ENCODE peak calls at places on chromosomes 7 and 10, in six cellular contexts. A is spleen; F is H9; B is CD8-positive, alpha-beta T cell; Z is H1; E is epithelial cell of esophagus. P is an unnamed sample.

GRCh38 chr7:92723978-92724377 is 112.4 kb downstream of the CDK6 start:
- DNase-seq in A (no peak), F (peak), B (no peak), Z (no peak), E (no peak), P (no peak)

GRCh38 chr7:139696547-139696946 is 81.3 kb downstream of the HIPK2 start:
- DNase-seq in A (no peak), F (no peak), B (no peak), Z (no peak), E (no peak), P (no peak)

GRCh38 chr7:33692956-33693355 is 212.4 kb upstream of the BMPER start:
- DNase-seq in A (no peak), F (no peak), B (no peak), Z (no peak), E (peak), P (no peak)

GRCh38 chr7:105934577-105935185 is 28.4 kb upstream of the CDHR3 start:
- DNase-seq in A (no peak), F (peak), B (no peak), Z (no peak), E (no peak), P (peak)

GRCh38 chr10:103580422-103580821 is 86.9 kb downstream of the NEURL1 start:
- DNase-seq in A (no peak), F (no peak), B (no peak), Z (no peak), E (no peak), P (no peak)

GRCh38 chr10:21524526-21525366 is 736 bp downstream of the SKIDA1 start:
- DNase-seq in A (no peak), F (no peak), B (no peak), Z (peak), E (peak), P (no peak)

GRCh38 chr7:121313220-121313792 is 15.5 kb upstream of the WNT16 start:
- DNase-seq in A (no peak), F (no peak), B (no peak), Z (no peak), E (peak), P (no peak)

GRCh38 chr10:26739087-26739631 is 41.7 kb downstream of the PDSS1 start:
- DNase-seq in A (no peak), F (no peak), B (no peak), Z (no peak), E (no peak), P (no peak)

GRCh38 chr7:126702242-126703016 is 550.3 kb downstream of the GRM8 start:
- DNase-seq in A (no peak), F (no peak), B (no peak), Z (no peak), E (no peak), P (no peak)

GRCh38 chr7:97732567-97733275 is 835 bp downstream of the TAC1 start:
- DNase-seq in A (no peak), F (peak), B (no peak), Z (no peak), E (peak), P (no peak)

GRCh38 chr7:73912223-73912622 is 51.3 kb downstream of the TMEM270 start:
- DNase-seq in A (no peak), F (no peak), B (no peak), Z (no peak), E (no peak), P (no peak)

GRCh38 chr7:134705716-134706115 is 59.1 kb downstream of the BPGM start:
- DNase-seq in A (no peak), F (no peak), B (no peak), Z (no peak), E (no peak), P (no peak)

GRCh38 chr10:60955957-60956425 is 12.0 kb upstream of the RHOBTB1 start:
- DNase-seq in A (no peak), F (no peak), B (no peak), Z (no peak), E (peak), P (no peak)

GRCh38 chr10:48511066-48511854 is 93.6 kb downstream of the ARHGAP22 start:
- DNase-seq in A (peak), F (peak), B (no peak), Z (peak), E (no peak), P (no peak)

GRCh38 chr7:2260820-2261219 is 18.8 kb downstream of the NUDT1 start:
- DNase-seq in A (no peak), F (no peak), B (no peak), Z (no peak), E (peak), P (no peak)

GRCh38 chr10:126849646-126850045 is 55.6 kb upstream of the DOCK1 start:
- DNase-seq in A (no peak), F (no peak), B (no peak), Z (peak), E (no peak), P (no peak)

GRCh38 chr10:30639946-30640786 is 10.6 kb upstream of the LYZL2 start:
- DNase-seq in A (no peak), F (no peak), B (no peak), Z (no peak), E (peak), P (no peak)

GRCh38 chr7:139494835-139495568 is 11.5 kb upstream of the KLRG2 start:
- DNase-seq in A (no peak), F (no peak), B (no peak), Z (no peak), E (no peak), P (no peak)

GRCh38 chr7:106313456-106313891 is 28.7 kb upstream of the NAMPT start:
- DNase-seq in A (no peak), F (no peak), B (no peak), Z (no peak), E (peak), P (no peak)

DNA sequence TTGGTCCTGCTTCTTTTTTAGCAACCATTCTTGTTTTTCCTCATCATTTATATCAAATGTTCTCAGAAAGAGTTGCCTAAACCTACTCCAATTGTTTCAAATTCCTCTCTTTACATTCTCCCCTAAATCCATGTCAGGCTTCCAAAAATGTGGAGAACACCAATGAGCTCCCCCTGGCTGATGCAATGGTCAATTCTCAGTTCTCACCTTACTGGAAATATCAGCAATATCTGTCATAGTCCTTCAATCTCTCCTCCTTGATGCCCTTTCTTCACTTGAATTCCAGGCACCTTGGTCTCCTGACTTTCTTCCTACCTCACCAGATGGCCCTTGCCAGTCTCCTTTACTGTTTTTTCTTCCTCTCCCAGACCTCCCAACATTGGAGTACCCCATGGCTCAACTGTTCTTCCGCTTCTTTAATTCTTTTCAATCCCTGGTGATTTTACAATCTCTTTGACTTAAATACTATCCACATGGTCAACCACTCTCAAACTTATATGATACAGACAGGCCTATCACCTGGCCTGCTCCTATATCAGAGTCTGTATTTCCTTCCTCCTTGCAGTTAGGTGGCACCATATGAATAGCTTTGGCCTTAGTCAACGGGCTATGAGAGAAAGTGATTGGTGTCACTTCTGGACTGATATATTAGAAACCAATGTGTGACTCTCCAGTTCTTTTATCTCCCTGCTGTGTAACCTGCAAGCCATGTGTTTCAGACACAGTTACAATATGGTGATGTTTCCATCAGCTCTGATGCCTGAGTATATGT is 47.4 kb upstream of the CAV2 start:
- DNase-seq in A (no peak), F (no peak), B (no peak), Z (no peak), E (no peak), P (no peak)
- TF ChIP-seq CTCF in A (no peak), F (peak), B (no peak), Z (no peak), E (no peak), P (no peak)

GRCh38 chr10:87863102-87863943 is at the start of the genes KLLN and PTEN:
- DNase-seq in A (peak), F (peak), B (peak), Z (peak), E (peak), P (peak)
- TF ChIP-seq CTCF in A (no peak), F (no peak), B (no peak), Z (no peak), E (no peak), P (no peak)

DNA sequence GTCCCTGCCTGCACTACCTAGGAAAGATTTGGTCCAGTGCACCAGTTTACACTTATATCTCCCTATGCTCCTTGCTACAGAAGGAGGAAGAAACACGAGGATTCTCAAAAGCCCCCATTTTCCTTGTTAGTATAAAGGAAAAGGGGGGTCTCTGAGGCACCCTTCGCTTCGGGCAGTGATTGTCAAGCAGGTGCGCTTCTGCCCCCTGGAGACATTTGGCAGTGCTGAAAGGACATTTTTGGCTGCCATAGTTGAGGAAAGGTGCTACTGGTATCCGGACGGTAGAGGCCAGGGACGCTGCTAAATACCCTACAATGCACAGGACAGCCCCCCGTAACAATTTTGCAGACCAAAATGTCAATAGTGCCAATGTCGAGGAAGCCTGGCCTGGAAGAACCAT is 193.7 kb downstream of the GFRA1 start:
- DNase-seq in A (no peak), F (no peak), B (no peak), Z (no peak), E (no peak), P (no peak)
- TF ChIP-seq CTCF in A (no peak), F (peak), B (no peak), Z (peak), E (no peak), P (no peak)

GRCh38 chr10:119537953-119538630 is 4.4 kb downstream of the RGS10 start:
- DNase-seq in A (no peak), F (no peak), B (no peak), Z (no peak), E (no peak), P (no peak)
- TF ChIP-seq CTCF in A (no peak), F (no peak), B (no peak), Z (no peak), E (no peak), P (no peak)

GRCh38 chr10:128324058-128324457 is 197.8 kb upstream of the MKI67 start:
- DNase-seq in A (no peak), F (peak), B (no peak), Z (peak), E (no peak), P (no peak)
- TF ChIP-seq CTCF in A (no peak), F (peak), B (no peak), Z (peak), E (no peak), P (peak)

DNA sequence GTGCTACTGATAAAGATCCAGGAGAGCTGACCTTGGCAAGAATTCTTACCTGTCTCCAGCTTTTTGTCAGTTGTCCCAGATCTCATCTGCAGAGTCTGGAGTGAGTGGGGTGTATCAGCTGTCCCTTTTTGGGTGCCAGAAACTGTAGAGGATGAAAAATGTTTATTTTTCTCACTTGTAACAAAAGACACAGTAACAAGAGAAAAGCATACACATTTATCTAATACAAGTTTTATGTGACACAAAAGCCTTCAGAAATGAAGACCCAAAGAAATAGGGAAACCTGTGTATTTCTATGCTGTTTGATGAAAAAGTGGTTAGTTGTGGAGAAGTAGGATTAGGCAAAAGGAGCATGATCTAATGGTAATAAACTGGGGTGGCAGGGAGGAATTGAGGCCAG is 58.5 kb upstream of the NPVF start:
- DNase-seq in A (no peak), F (no peak), B (no peak), Z (no peak), E (no peak), P (no peak)
- TF ChIP-seq CTCF in A (no peak), F (no peak), B (no peak), Z (no peak), E (no peak), P (no peak)

DNA sequence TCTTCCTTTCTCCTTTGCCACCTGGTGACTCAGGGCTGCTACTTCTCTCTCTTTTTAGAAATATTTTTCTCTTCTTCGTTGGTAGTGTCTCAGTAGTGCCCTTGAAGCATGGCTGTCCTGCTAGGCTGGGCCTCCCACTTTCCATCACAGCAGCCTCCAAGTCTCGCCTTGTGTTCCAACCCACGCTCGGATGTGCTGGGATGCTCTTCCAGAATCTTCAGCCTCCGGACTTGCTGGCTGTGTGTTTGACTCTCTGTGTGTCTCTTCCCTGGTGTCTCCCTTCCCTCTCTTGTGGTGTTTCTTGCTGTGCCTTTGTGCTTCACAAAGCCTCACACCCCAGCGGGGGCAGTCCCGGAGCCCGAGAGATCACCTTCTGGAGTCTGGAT is 100.5 kb downstream of the INPP5A start:
- DNase-seq in A (peak), F (no peak), B (no peak), Z (no peak), E (no peak), P (no peak)
- TF ChIP-seq CTCF in A (no peak), F (no peak), B (no peak), Z (no peak), E (no peak), P (no peak)

DNA sequence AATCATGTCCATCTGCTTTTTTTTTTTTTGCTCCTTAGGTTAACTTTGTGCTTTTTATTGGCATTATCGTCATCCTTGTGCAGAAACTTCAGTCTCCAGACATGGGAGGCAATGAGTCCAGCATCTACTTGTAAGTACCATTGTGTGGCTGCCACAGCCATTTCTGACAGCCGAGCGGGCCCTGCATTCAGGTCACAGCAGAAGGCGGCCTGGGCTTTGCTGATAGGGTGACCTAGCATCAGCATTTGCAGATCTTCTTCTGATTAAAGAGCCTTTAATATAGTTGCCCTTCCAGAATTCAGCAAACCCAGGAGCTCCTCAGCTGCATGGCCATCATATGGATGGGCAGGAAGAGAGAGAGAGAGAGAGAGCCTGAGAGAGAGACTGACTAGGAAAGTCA is 40.5 kb downstream of the ADCYAP1R1 start:
- DNase-seq in A (peak), F (no peak), B (no peak), Z (no peak), E (no peak), P (no peak)
- TF ChIP-seq CTCF in A (no peak), F (no peak), B (no peak), Z (no peak), E (no peak), P (no peak)